ENCODE peak calls at places on chromosome 14, in seven cellular contexts. U is retinal pigment epithelial cell, P is uterus, T is NAMALWA, D is fibroblast of lung, N is endothelial cell, L is NCI-H1105. K is an unnamed sample.

GRCh38 chr14:55102141-55102547 is 26.9 kb upstream of the LGALS3 start:
- DNase-seq in U (peak), P (peak), T (peak), D (peak), N (no peak), L (no peak), K (peak)

GRCh38 chr14:85093631-85094330 is 436.2 kb upstream of the FLRT2 start:
- DNase-seq in U (peak), P (no peak), T (no peak), D (peak), N (no peak), L (no peak), K (no peak)

GRCh38 chr14:101412741-101413140 is 148.6 kb upstream of the DIO3 start:
- DNase-seq in U (no peak), P (no peak), T (no peak), D (peak), N (no peak), L (no peak), K (no peak)

GRCh38 chr14:104800600-104801283 is at the start of gene ZBTB42:
- DNase-seq in U (no peak), P (peak), T (no peak), D (peak), N (peak), L (peak), K (no peak)

GRCh38 chr14:94690486-94690885 is 78.3 kb downstream of the SERPINA3 start:
- DNase-seq in U (no peak), P (no peak), T (no peak), D (no peak), N (no peak), L (no peak), K (no peak)

GRCh38 chr14:68686724-68687123 is 106.1 kb downstream of the ZFP36L1 start:
- DNase-seq in U (no peak), P (no peak), T (no peak), D (no peak), N (no peak), L (no peak), K (no peak)

GRCh38 chr14:89264196-89264800 is 152.7 kb downstream of the FOXN3 start:
- DNase-seq in U (no peak), P (no peak), T (no peak), D (no peak), N (no peak), L (no peak), K (no peak)

GRCh38 chr14:25396128-25396527 is 346.2 kb upstream of the STXBP6 start:
- DNase-seq in U (no peak), P (no peak), T (no peak), D (peak), N (no peak), L (no peak), K (peak)

GRCh38 chr14:104633276-104633861 is 28.8 kb upstream of the TMEM179 start:
- DNase-seq in U (no peak), P (no peak), T (no peak), D (no peak), N (no peak), L (no peak), K (no peak)

GRCh38 chr14:75504411-75504810 is 17.9 kb upstream of the BATF start:
- DNase-seq in U (no peak), P (no peak), T (no peak), D (no peak), N (no peak), L (no peak), K (no peak)

GRCh38 chr14:91509878-91510170 is 286 bp downstream of the PPP4R3A start:
- DNase-seq in U (no peak), P (no peak), T (no peak), D (no peak), N (no peak), L (no peak), K (no peak)

GRCh38 chr14:75295061-75295461 is 16.4 kb downstream of the FOS start:
- DNase-seq in U (peak), P (peak), T (no peak), D (peak), N (peak), L (no peak), K (peak)

GRCh38 chr14:99348816-99349609 is 77.0 kb upstream of the BCL11B start:
- DNase-seq in U (no peak), P (no peak), T (no peak), D (peak), N (no peak), L (no peak), K (no peak)

GRCh38 chr14:31243860-31244259 is 36.3 kb upstream of the HECTD1 start:
- DNase-seq in U (no peak), P (no peak), T (no peak), D (no peak), N (no peak), L (no peak), K (no peak)

GRCh38 chr14:50425816-50426215 is 29.1 kb upstream of the CDKL1 start:
- DNase-seq in U (peak), P (no peak), T (no peak), D (peak), N (no peak), L (no peak), K (peak)

GRCh38 chr14:47722929-47723693 is 47.7 kb upstream of the MDGA2 start:
- DNase-seq in U (no peak), P (no peak), T (no peak), D (no peak), N (no peak), L (no peak), K (no peak)

GRCh38 chr14:91911474-91912032 is 35.9 kb downstream of the FBLN5 start:
- DNase-seq in U (no peak), P (no peak), T (peak), D (peak), N (peak), L (peak), K (peak)

GRCh38 chr14:29637406-29637805 is 290.2 kb downstream of the PRKD1 start:
- DNase-seq in U (no peak), P (no peak), T (no peak), D (peak), N (no peak), L (peak), K (no peak)

GRCh38 chr14:45651906-45652305 is 398.9 kb upstream of the MIS18BP1 start:
- DNase-seq in U (peak), P (no peak), T (no peak), D (peak), N (no peak), L (no peak), K (no peak)

GRCh38 chr14:94305620-94306019 is 12.6 kb upstream of the SERPINA10 start:
- DNase-seq in U (no peak), P (no peak), T (no peak), D (no peak), N (no peak), L (no peak), K (no peak)

GRCh38 chr14:101499080-101499479 is 62.2 kb upstream of the DIO3 start:
- DNase-seq in U (no peak), P (peak), T (no peak), D (no peak), N (no peak), L (no peak), K (no peak)

GRCh38 chr14:37985826-37986470 is 221.8 kb upstream of the SSTR1 start:
- DNase-seq in U (peak), P (no peak), T (peak), D (peak), N (peak), L (no peak), K (peak)

GRCh38 chr14:36723551-36723950 is 61.9 kb downstream of the PAX9 start:
- DNase-seq in U (no peak), P (no peak), T (no peak), D (no peak), N (no peak), L (no peak), K (no peak)

K was measured in MV-4-11.